ENCODE peak calls at places on chromosomes 6 and 20, in four cellular contexts. C is mesendoderm, E is HTR-8/SVneo, V is SW480. T is an unnamed sample.
A peak's percentile ranks its signal among the peaks of the same experiment; 100 is the strongest.

GRCh38 chr6:4384638-4385036 is 249.3 kb upstream of the ECI2 start:
- DNase-seq in C (no peak), V (no peak), E (no peak), T (peak; percentile 82)

GRCh38 chr6:105608393-105608705 is 205.5 kb upstream of the PREP start:
- DNase-seq in C (no peak), E (no peak), V (no peak), T (no peak)

GRCh38 chr6:11537229-11538048 is at the start of gene TMEM170B:
- DNase-seq in V (peak; percentile 85), C (peak; percentile 92), E (peak; percentile 94), T (peak; percentile 95)

GRCh38 chr6:138554146-138554545 is 54.9 kb upstream of the NHSL1 start:
- DNase-seq in V (no peak), E (no peak), C (no peak), T (no peak)

GRCh38 chr20:17916365-17916996 is 52.1 kb downstream of the SNX5 start:
- DNase-seq in E (no peak), V (no peak), C (no peak), T (no peak)

GRCh38 chr6:150004101-150004782 is 21.1 kb downstream of the RAET1L start:
- DNase-seq in E (no peak), C (no peak), V (no peak), T (no peak)

GRCh38 chr20:47438464-47439381 is 63.0 kb upstream of the NCOA3 start:
- DNase-seq in V (no peak), E (no peak), C (peak; percentile 68), T (no peak)

GRCh38 chr6:14770572-14770971 is 475.3 kb upstream of the JARID2 start:
- DNase-seq in V (no peak), E (no peak), C (no peak), T (no peak)

GRCh38 chr20:61312909-61313308 is 60.8 kb downstream of the CDH4 start:
- DNase-seq in V (no peak), E (no peak), C (no peak), T (no peak)

T was measured in endodermal cell.